ENCODE peak calls at places on chromosomes 16 and 17, in nine cellular contexts. One of them, this sample, is unnamed.

GRCh38 chr16:89102777-89103073 is 9.1 kb downstream of the ACSF3 start:
- DNase-seq in nephron progenitor cell: no peak
- DNase-seq in fibroblast of lung: no peak
- DNase-seq in progenitor cell of endocrine pancreas: no peak
- DNase-seq in choroid plexus epithelial cell: no peak
- DNase-seq in activated CD8-positive, alpha-beta memory T cell treated with anti-CD3 and anti-CD28 coated beads for 1 hour: no peak
- DNase-seq in IMR-90: no peak
- DNase-seq in neural crest cell: no peak
- DNase-seq in CD4-positive, alpha-beta memory T cell: no peak
- DNase-seq in this sample: peak; percentile 27

GRCh38 chr17:68777243-68777855 is 176.2 kb upstream of the FAM20A start:
- DNase-seq in choroid plexus epithelial cell: peak; percentile 85
- DNase-seq in progenitor cell of endocrine pancreas: peak; percentile 26
- DNase-seq in activated CD8-positive, alpha-beta memory T cell treated with anti-CD3 and anti-CD28 coated beads for 1 hour: no peak
- DNase-seq in IMR-90: peak; percentile 67
- DNase-seq in CD4-positive, alpha-beta memory T cell: no peak
- DNase-seq in fibroblast of lung: peak; percentile 87
- DNase-seq in nephron progenitor cell: peak; percentile 45
- DNase-seq in neural crest cell: peak; percentile 72
- DNase-seq in this sample: no peak

GRCh38 chr17:44217738-44218343 is 1.6 kb downstream of the UBTF start:
- DNase-seq in choroid plexus epithelial cell: no peak
- DNase-seq in nephron progenitor cell: no peak
- DNase-seq in CD4-positive, alpha-beta memory T cell: no peak
- DNase-seq in fibroblast of lung: no peak
- DNase-seq in neural crest cell: no peak
- DNase-seq in IMR-90: no peak
- DNase-seq in activated CD8-positive, alpha-beta memory T cell treated with anti-CD3 and anti-CD28 coated beads for 1 hour: no peak
- DNase-seq in progenitor cell of endocrine pancreas: no peak
- DNase-seq in this sample: no peak

GRCh38 chr17:79082311-79083190 is 7.9 kb downstream of the ENGASE start:
- DNase-seq in nephron progenitor cell: peak; percentile 73
- DNase-seq in progenitor cell of endocrine pancreas: peak; percentile 54
- DNase-seq in CD4-positive, alpha-beta memory T cell: no peak
- DNase-seq in IMR-90: peak; percentile 19
- DNase-seq in activated CD8-positive, alpha-beta memory T cell treated with anti-CD3 and anti-CD28 coated beads for 1 hour: peak; percentile 33
- DNase-seq in neural crest cell: peak; percentile 64
- DNase-seq in choroid plexus epithelial cell: peak; percentile 45
- DNase-seq in fibroblast of lung: peak; percentile 19
- DNase-seq in this sample: peak; percentile 38

GRCh38 chr16:14628806-14629611 is 1.1 kb downstream of the PARN start:
- DNase-seq in IMR-90: no peak
- DNase-seq in activated CD8-positive, alpha-beta memory T cell treated with anti-CD3 and anti-CD28 coated beads for 1 hour: no peak
- DNase-seq in fibroblast of lung: no peak
- DNase-seq in CD4-positive, alpha-beta memory T cell: no peak
- DNase-seq in progenitor cell of endocrine pancreas: no peak
- DNase-seq in neural crest cell: no peak
- DNase-seq in nephron progenitor cell: no peak
- DNase-seq in choroid plexus epithelial cell: peak; percentile 17
- DNase-seq in this sample: no peak

GRCh38 chr17:63950940-63951907 is 19.1 kb upstream of the CD79B start:
- DNase-seq in fibroblast of lung: no peak
- DNase-seq in activated CD8-positive, alpha-beta memory T cell treated with anti-CD3 and anti-CD28 coated beads for 1 hour: no peak
- DNase-seq in neural crest cell: no peak
- DNase-seq in progenitor cell of endocrine pancreas: peak; percentile 58
- DNase-seq in IMR-90: no peak
- DNase-seq in nephron progenitor cell: no peak
- DNase-seq in choroid plexus epithelial cell: no peak
- DNase-seq in CD4-positive, alpha-beta memory T cell: no peak
- DNase-seq in this sample: no peak

GRCh38 chr17:29154516-29155234 is 25.5 kb downstream of the MYO18A start:
- DNase-seq in nephron progenitor cell: no peak
- DNase-seq in choroid plexus epithelial cell: no peak
- DNase-seq in fibroblast of lung: no peak
- DNase-seq in CD4-positive, alpha-beta memory T cell: no peak
- DNase-seq in neural crest cell: no peak
- DNase-seq in activated CD8-positive, alpha-beta memory T cell treated with anti-CD3 and anti-CD28 coated beads for 1 hour: no peak
- DNase-seq in IMR-90: no peak
- DNase-seq in progenitor cell of endocrine pancreas: no peak
- DNase-seq in this sample: peak; percentile 60

GRCh38 chr16:66227766-66228530 is 138.5 kb upstream of the CDH5 start:
- DNase-seq in choroid plexus epithelial cell: no peak
- DNase-seq in nephron progenitor cell: no peak
- DNase-seq in CD4-positive, alpha-beta memory T cell: no peak
- DNase-seq in neural crest cell: no peak
- DNase-seq in IMR-90: no peak
- DNase-seq in fibroblast of lung: no peak
- DNase-seq in activated CD8-positive, alpha-beta memory T cell treated with anti-CD3 and anti-CD28 coated beads for 1 hour: no peak
- DNase-seq in progenitor cell of endocrine pancreas: no peak
- DNase-seq in this sample: no peak

GRCh38 chr17:17840751-17841591 is 4.2 kb upstream of the SREBF1 start:
- DNase-seq in CD4-positive, alpha-beta memory T cell: peak; percentile 39
- DNase-seq in choroid plexus epithelial cell: peak; percentile 45
- DNase-seq in nephron progenitor cell: peak; percentile 39
- DNase-seq in progenitor cell of endocrine pancreas: no peak
- DNase-seq in activated CD8-positive, alpha-beta memory T cell treated with anti-CD3 and anti-CD28 coated beads for 1 hour: no peak
- DNase-seq in neural crest cell: no peak
- DNase-seq in fibroblast of lung: peak; percentile 68
- DNase-seq in IMR-90: peak; percentile 54
- DNase-seq in this sample: peak; percentile 59

GRCh38 chr17:42103221-42103954 is 5.1 kb upstream of the ZNF385C start:
- DNase-seq in activated CD8-positive, alpha-beta memory T cell treated with anti-CD3 and anti-CD28 coated beads for 1 hour: no peak
- DNase-seq in fibroblast of lung: no peak
- DNase-seq in IMR-90: no peak
- DNase-seq in neural crest cell: no peak
- DNase-seq in CD4-positive, alpha-beta memory T cell: no peak
- DNase-seq in progenitor cell of endocrine pancreas: no peak
- DNase-seq in choroid plexus epithelial cell: no peak
- DNase-seq in nephron progenitor cell: no peak
- DNase-seq in this sample: no peak

GRCh38 chr17:63398680-63399079 is 47.4 kb downstream of the CYB561 start:
- DNase-seq in IMR-90: peak; percentile 29
- DNase-seq in progenitor cell of endocrine pancreas: no peak
- DNase-seq in neural crest cell: no peak
- DNase-seq in CD4-positive, alpha-beta memory T cell: no peak
- DNase-seq in fibroblast of lung: no peak
- DNase-seq in activated CD8-positive, alpha-beta memory T cell treated with anti-CD3 and anti-CD28 coated beads for 1 hour: no peak
- DNase-seq in choroid plexus epithelial cell: no peak
- DNase-seq in nephron progenitor cell: no peak
- DNase-seq in this sample: no peak

GRCh38 chr16:1773703-1774455 is 945 bp upstream of the MRPS34 start:
- DNase-seq in choroid plexus epithelial cell: peak; percentile 41
- DNase-seq in fibroblast of lung: peak; percentile 66
- DNase-seq in nephron progenitor cell: no peak
- DNase-seq in progenitor cell of endocrine pancreas: no peak
- DNase-seq in IMR-90: peak; percentile 24
- DNase-seq in CD4-positive, alpha-beta memory T cell: no peak
- DNase-seq in neural crest cell: no peak
- DNase-seq in activated CD8-positive, alpha-beta memory T cell treated with anti-CD3 and anti-CD28 coated beads for 1 hour: no peak
- DNase-seq in this sample: no peak

GRCh38 chr17:73863761-73864535 is 219.7 kb upstream of the SDK2 start:
- DNase-seq in progenitor cell of endocrine pancreas: no peak
- DNase-seq in CD4-positive, alpha-beta memory T cell: no peak
- DNase-seq in activated CD8-positive, alpha-beta memory T cell treated with anti-CD3 and anti-CD28 coated beads for 1 hour: no peak
- DNase-seq in IMR-90: no peak
- DNase-seq in fibroblast of lung: no peak
- DNase-seq in neural crest cell: no peak
- DNase-seq in choroid plexus epithelial cell: no peak
- DNase-seq in nephron progenitor cell: no peak
- DNase-seq in this sample: no peak

GRCh38 chr16:66933776-66934137 is 445 bp downstream of the CIAO2B start:
- DNase-seq in progenitor cell of endocrine pancreas: no peak
- DNase-seq in neural crest cell: no peak
- DNase-seq in activated CD8-positive, alpha-beta memory T cell treated with anti-CD3 and anti-CD28 coated beads for 1 hour: no peak
- DNase-seq in IMR-90: peak; percentile 35
- DNase-seq in nephron progenitor cell: no peak
- DNase-seq in fibroblast of lung: no peak
- DNase-seq in choroid plexus epithelial cell: no peak
- DNase-seq in CD4-positive, alpha-beta memory T cell: no peak
- DNase-seq in this sample: no peak

GRCh38 chr16:89104303-89104702 is 10.7 kb downstream of the ACSF3 start:
- DNase-seq in CD4-positive, alpha-beta memory T cell: no peak
- DNase-seq in nephron progenitor cell: no peak
- DNase-seq in neural crest cell: no peak
- DNase-seq in IMR-90: no peak
- DNase-seq in fibroblast of lung: no peak
- DNase-seq in progenitor cell of endocrine pancreas: no peak
- DNase-seq in activated CD8-positive, alpha-beta memory T cell treated with anti-CD3 and anti-CD28 coated beads for 1 hour: no peak
- DNase-seq in choroid plexus epithelial cell: no peak
- DNase-seq in this sample: no peak

GRCh38 chr16:2238396-2239230 is 2.4 kb downstream of the DNASE1L2 start:
- DNase-seq in fibroblast of lung: no peak
- DNase-seq in choroid plexus epithelial cell: no peak
- DNase-seq in nephron progenitor cell: no peak
- DNase-seq in progenitor cell of endocrine pancreas: no peak
- DNase-seq in IMR-90: no peak
- DNase-seq in activated CD8-positive, alpha-beta memory T cell treated with anti-CD3 and anti-CD28 coated beads for 1 hour: no peak
- DNase-seq in CD4-positive, alpha-beta memory T cell: peak; percentile 36
- DNase-seq in neural crest cell: no peak
- DNase-seq in this sample: no peak

GRCh38 chr17:48970224-48970623 is 1.8 kb upstream of the GIP start:
- DNase-seq in CD4-positive, alpha-beta memory T cell: no peak
- DNase-seq in nephron progenitor cell: no peak
- DNase-seq in activated CD8-positive, alpha-beta memory T cell treated with anti-CD3 and anti-CD28 coated beads for 1 hour: no peak
- DNase-seq in IMR-90: no peak
- DNase-seq in fibroblast of lung: no peak
- DNase-seq in choroid plexus epithelial cell: peak; percentile 63
- DNase-seq in progenitor cell of endocrine pancreas: no peak
- DNase-seq in neural crest cell: no peak
- DNase-seq in this sample: no peak

GRCh38 chr17:28717578-28718316 is at the start of gene RAB34:
- DNase-seq in progenitor cell of endocrine pancreas: peak; percentile 87
- DNase-seq in fibroblast of lung: peak; percentile 92
- DNase-seq in IMR-90: peak; percentile 89
- DNase-seq in activated CD8-positive, alpha-beta memory T cell treated with anti-CD3 and anti-CD28 coated beads for 1 hour: peak; percentile 25
- DNase-seq in neural crest cell: peak; percentile 73
- DNase-seq in nephron progenitor cell: peak; percentile 94
- DNase-seq in CD4-positive, alpha-beta memory T cell: no peak
- DNase-seq in choroid plexus epithelial cell: peak; percentile 83
- DNase-seq in this sample: peak; percentile 22

GRCh38 chr17:31582151-31582907 is 190.9 kb downstream of the RAB11FIP4 start:
- DNase-seq in activated CD8-positive, alpha-beta memory T cell treated with anti-CD3 and anti-CD28 coated beads for 1 hour: no peak
- DNase-seq in fibroblast of lung: no peak
- DNase-seq in progenitor cell of endocrine pancreas: no peak
- DNase-seq in IMR-90: peak; percentile 36
- DNase-seq in CD4-positive, alpha-beta memory T cell: no peak
- DNase-seq in nephron progenitor cell: no peak
- DNase-seq in neural crest cell: no peak
- DNase-seq in choroid plexus epithelial cell: peak; percentile 64
- DNase-seq in this sample: peak; percentile 86

GRCh38 chr17:61285483-61286320 is 113.9 kb upstream of the TBX2 start:
- DNase-seq in CD4-positive, alpha-beta memory T cell: no peak
- DNase-seq in fibroblast of lung: peak; percentile 98
- DNase-seq in choroid plexus epithelial cell: peak; percentile 86
- DNase-seq in IMR-90: peak; percentile 98
- DNase-seq in activated CD8-positive, alpha-beta memory T cell treated with anti-CD3 and anti-CD28 coated beads for 1 hour: no peak
- DNase-seq in neural crest cell: no peak
- DNase-seq in progenitor cell of endocrine pancreas: no peak
- DNase-seq in nephron progenitor cell: no peak
- DNase-seq in this sample: no peak

GRCh38 chr17:76120658-76121008 is 17.0 kb upstream of the EXOC7 start:
- DNase-seq in CD4-positive, alpha-beta memory T cell: no peak
- DNase-seq in nephron progenitor cell: no peak
- DNase-seq in IMR-90: no peak
- DNase-seq in activated CD8-positive, alpha-beta memory T cell treated with anti-CD3 and anti-CD28 coated beads for 1 hour: no peak
- DNase-seq in choroid plexus epithelial cell: no peak
- DNase-seq in neural crest cell: no peak
- DNase-seq in fibroblast of lung: no peak
- DNase-seq in progenitor cell of endocrine pancreas: no peak
- DNase-seq in this sample: no peak